ENCODE peak calls at places on chromosome 3, in nine cellular contexts. O, H, G, S, K, W, T, X and P are unnamed samples.

GRCh38 chr3:115512565-115513410 is 110.5 kb upstream of the GAP43 start:
- DNase-seq in H (no peak), O (no peak), X (no peak), G (no peak), W (no peak), T (no peak), S (no peak), K (peak), P (peak)

GRCh38 chr3:27545061-27545460 is 60.9 kb upstream of the SLC4A7 start:
- DNase-seq in W (no peak), K (no peak), X (peak), H (no peak), G (no peak), T (no peak), S (no peak), O (no peak), P (no peak)

GRCh38 chr3:177726807-177727206 is 529.5 kb upstream of the TBL1XR1 start:
- DNase-seq in G (peak), W (no peak), S (no peak), T (no peak), O (no peak), X (no peak), H (no peak), K (no peak), P (no peak)

GRCh38 chr3:100348727-100349126 is 14.2 kb downstream of the NIT2 start:
- DNase-seq in H (no peak), W (no peak), T (no peak), O (no peak), G (no peak), K (no peak), X (no peak), S (no peak), P (no peak)

GRCh38 chr3:53816430-53816829 is 29.8 kb downstream of the CHDH start:
- DNase-seq in H (no peak), T (no peak), W (no peak), O (no peak), S (no peak), G (no peak), K (no peak), X (no peak), P (no peak)

GRCh38 chr3:128969993-128970740 is 23.7 kb downstream of the CFAP92 start:
- DNase-seq in K (peak), O (no peak), G (peak), X (peak), T (no peak), S (no peak), W (no peak), H (no peak), P (peak)

GRCh38 chr3:13874891-13875290 is 5.0 kb downstream of the WNT7A start:
- DNase-seq in H (no peak), X (no peak), W (no peak), O (no peak), G (no peak), K (no peak), S (no peak), T (no peak), P (no peak)

GRCh38 chr3:123733805-123734526 is 149.1 kb upstream of the HACD2 start:
- DNase-seq in O (peak), H (no peak), T (no peak), K (no peak), S (no peak), W (no peak), X (peak), G (no peak), P (no peak)

GRCh38 chr3:46861293-46861995 is 1.8 kb downstream of the MYL3 start:
- DNase-seq in O (no peak), G (peak), T (no peak), H (no peak), S (no peak), W (no peak), X (no peak), K (no peak), P (no peak)

GRCh38 chr3:94615275-94616065 is 552.6 kb downstream of the NSUN3 start:
- DNase-seq in S (no peak), G (no peak), K (no peak), T (no peak), O (no peak), W (no peak), H (no peak), X (peak), P (peak)

GRCh38 chr3:174857301-174857700 is 1.8 kb upstream of the NAALADL2 start:
- DNase-seq in O (no peak), S (no peak), K (no peak), G (no peak), X (no peak), W (no peak), H (no peak), T (no peak), P (no peak)

DNA sequence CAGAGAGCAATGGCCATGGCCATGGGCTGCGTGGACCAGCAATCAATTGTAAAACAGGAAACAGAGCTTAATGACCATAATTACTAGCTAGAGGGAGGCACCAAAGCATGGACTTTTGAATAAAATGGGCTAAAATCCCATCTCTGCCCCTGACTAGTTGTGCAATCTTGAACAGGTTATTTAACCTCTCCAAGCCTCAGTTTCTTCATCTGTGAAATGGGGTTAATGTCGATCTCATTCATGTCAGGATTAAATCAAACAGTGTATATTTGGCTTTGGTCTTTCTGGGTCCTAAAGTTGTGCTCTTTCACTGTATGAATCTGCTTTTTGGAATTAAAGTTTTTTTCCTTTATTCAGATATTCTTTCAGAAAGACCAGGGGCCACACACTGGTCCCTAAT is 36.1 kb downstream of the ABTB1 start:
- DNase-seq in H (no peak), G (no peak), T (no peak), W (no peak), S (no peak), O (no peak), K (no peak), X (no peak), P (no peak)
- H3K4me3 ChIP-seq in H (no peak), G (no peak), T (no peak), W (no peak), S (no peak), O (no peak), K (no peak), X (no peak), P (no peak)

DNA sequence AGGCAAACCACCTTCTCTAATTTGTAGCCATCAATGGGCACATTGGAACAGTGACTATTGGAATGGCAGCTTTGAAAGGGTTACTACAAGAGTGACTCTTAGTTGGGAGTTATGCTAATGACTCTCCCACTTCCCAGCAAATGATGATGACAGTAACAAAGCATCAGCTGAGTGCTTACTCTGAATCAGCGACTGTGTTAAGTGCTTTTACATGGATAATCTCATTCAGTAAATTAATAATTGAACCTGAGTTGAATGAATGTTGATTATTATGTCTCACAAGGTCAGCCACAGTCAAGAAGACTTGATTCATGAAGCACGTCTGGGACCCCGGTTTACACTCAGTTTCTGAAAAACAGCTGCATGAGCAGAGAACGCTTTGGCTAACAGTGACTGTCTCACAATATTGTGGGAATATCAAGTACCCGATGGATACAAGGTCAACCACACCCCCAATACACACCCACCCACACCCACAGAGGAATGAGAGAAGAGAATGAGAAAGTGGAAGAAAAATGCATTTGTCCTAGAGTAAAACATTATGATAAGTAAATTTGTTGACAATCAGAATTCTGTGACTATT is 242.0 kb upstream of the FEZF2 start:
- DNase-seq in H (no peak), X (no peak), W (no peak), O (no peak), S (no peak), T (no peak), K (no peak), G (no peak), P (no peak)
- TF ChIP-seq CTCF in H (no peak), X (no peak), W (no peak), O (no peak), S (no peak), T (no peak), K (no peak), G (no peak), P (no peak)

DNA sequence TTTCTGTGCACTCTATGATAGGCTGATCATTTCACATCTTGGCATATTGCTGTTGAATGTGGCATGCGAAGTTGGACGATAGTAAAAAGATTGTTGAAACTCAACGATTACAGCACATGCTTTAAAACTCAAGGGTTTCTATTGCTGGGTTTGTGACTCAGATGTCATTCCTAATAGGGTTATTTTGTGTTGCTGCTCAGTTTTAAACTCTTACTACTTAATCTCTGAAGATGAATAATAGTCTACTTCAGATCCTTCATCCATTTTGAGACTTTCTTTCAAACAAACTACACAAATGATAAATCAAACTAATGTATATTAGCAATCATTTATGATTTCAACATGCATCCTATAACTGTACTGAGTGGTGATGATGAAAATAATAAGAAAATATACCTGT is 71.3 kb upstream of the MBNL1 start:
- DNase-seq in O (no peak), K (no peak), X (no peak), G (no peak), W (no peak), T (no peak), H (no peak), S (peak), P (no peak)
- H3K4me3 ChIP-seq in O (no peak), K (no peak), X (no peak), G (peak), W (no peak), T (no peak), H (no peak), S (peak), P (no peak)

GRCh38 chr3:72887723-72888545 is at the start of gene GXYLT2:
- DNase-seq in H (no peak), X (peak), K (peak), S (peak), W (peak), G (peak), O (no peak), T (peak), P (peak)
- TF ChIP-seq CTCF in H (no peak), X (no peak), K (no peak), S (no peak), W (no peak), G (no peak), O (peak), T (no peak), P (no peak)

GRCh38 chr3:16290007-16290826 is 25.2 kb downstream of the OXNAD1 start:
- DNase-seq in O (peak), S (no peak), W (no peak), G (no peak), T (no peak), H (peak), K (peak), X (peak), P (peak)
- H3K4me3 ChIP-seq in O (no peak), S (no peak), W (no peak), G (no peak), T (no peak), H (no peak), K (no peak), X (no peak), P (no peak)

GRCh38 chr3:151067158-151067557 is 18.3 kb upstream of the MED12L start:
- DNase-seq in K (no peak), H (no peak), S (no peak), T (no peak), X (peak), O (no peak), G (no peak), W (no peak), P (no peak)
- TF ChIP-seq CTCF in K (peak), H (no peak), S (peak), T (peak), X (peak), O (no peak), G (no peak), W (no peak), P (peak)

DNA sequence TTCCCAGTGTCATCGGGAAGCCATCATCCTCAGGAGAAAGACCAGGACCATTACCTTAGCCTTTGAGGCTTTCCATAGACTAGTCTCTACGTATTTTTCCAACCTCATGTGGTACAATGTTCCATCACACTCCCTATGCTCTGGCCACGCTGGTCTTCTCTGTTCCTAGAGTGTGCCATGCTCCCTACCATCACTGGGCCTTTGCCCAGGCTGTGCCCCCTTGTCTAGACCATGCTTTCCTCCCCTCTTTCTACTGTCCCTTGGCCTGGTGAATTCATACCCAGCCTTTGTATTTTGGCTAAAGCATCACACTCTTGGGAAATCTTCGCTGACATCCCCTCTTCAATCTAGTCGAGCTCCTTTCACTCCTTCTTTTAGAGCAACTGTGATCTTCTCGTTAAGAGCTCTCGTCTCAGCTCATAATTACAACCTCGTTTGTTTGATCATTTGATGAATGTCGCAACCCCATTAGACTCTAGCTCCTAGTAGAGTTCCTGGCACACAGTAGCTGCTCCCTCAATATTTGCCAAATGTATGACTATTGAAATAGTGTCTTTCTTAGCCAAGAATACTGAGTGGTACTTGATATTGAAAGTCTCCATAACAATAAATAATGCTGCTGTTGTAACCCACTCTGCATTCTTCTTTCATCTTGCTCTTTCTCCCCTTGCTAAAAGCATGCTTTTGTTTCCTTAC is 100.2 kb upstream of the FAM3D start:
- DNase-seq in W (no peak), S (no peak), T (no peak), O (no peak), X (no peak), H (no peak), K (no peak), G (no peak), P (no peak)
- H3K4me3 ChIP-seq in W (no peak), S (no peak), T (no peak), O (no peak), X (no peak), H (no peak), K (no peak), G (no peak), P (no peak)